ENCODE peak calls at places on chromosomes 7 and 10, in nine cellular contexts. One of them, this sample, is unnamed.

GRCh38 chr7:66283003-66283920 is 78.1 kb downstream of the TPST1 start:
- DNase-seq in NCI-H2081: no peak
- DNase-seq in activated CD4-positive, alpha-beta T cell treated with anti-CD3 and anti-CD28 coated beads for 48 hours: no peak
- DNase-seq in IMR-90: peak
- DNase-seq in suprapubic skin: no peak
- DNase-seq in hypothalamus: no peak
- DNase-seq in brain microvascular endothelial cell: peak
- DNase-seq in NT2/D1: no peak
- DNase-seq in GM23338: no peak
- DNase-seq in this sample: peak

GRCh38 chr10:123297175-123297574 is 143.0 kb downstream of the BUB3 start:
- DNase-seq in NCI-H2081: no peak
- DNase-seq in activated CD4-positive, alpha-beta T cell treated with anti-CD3 and anti-CD28 coated beads for 48 hours: no peak
- DNase-seq in IMR-90: no peak
- DNase-seq in suprapubic skin: no peak
- DNase-seq in hypothalamus: no peak
- DNase-seq in brain microvascular endothelial cell: no peak
- DNase-seq in NT2/D1: no peak
- DNase-seq in GM23338: no peak
- DNase-seq in this sample: no peak

GRCh38 chr7:43956022-43956421 is 29.8 kb downstream of the UBE2D4 start:
- DNase-seq in NCI-H2081: no peak
- DNase-seq in activated CD4-positive, alpha-beta T cell treated with anti-CD3 and anti-CD28 coated beads for 48 hours: no peak
- DNase-seq in IMR-90: no peak
- DNase-seq in suprapubic skin: peak
- DNase-seq in hypothalamus: no peak
- DNase-seq in brain microvascular endothelial cell: no peak
- DNase-seq in NT2/D1: no peak
- DNase-seq in GM23338: no peak
- DNase-seq in this sample: no peak

GRCh38 chr10:23343591-23344225 is 889 bp downstream of the C10orf67 start:
- DNase-seq in NCI-H2081: peak
- DNase-seq in activated CD4-positive, alpha-beta T cell treated with anti-CD3 and anti-CD28 coated beads for 48 hours: peak
- DNase-seq in IMR-90: peak
- DNase-seq in suprapubic skin: no peak
- DNase-seq in hypothalamus: peak
- DNase-seq in brain microvascular endothelial cell: peak
- DNase-seq in NT2/D1: peak
- DNase-seq in GM23338: peak
- DNase-seq in this sample: peak

GRCh38 chr7:142942746-142943145 is 3.5 kb downstream of the LLCFC1 start:
- DNase-seq in NCI-H2081: no peak
- DNase-seq in activated CD4-positive, alpha-beta T cell treated with anti-CD3 and anti-CD28 coated beads for 48 hours: no peak
- DNase-seq in IMR-90: no peak
- DNase-seq in suprapubic skin: peak
- DNase-seq in hypothalamus: no peak
- DNase-seq in brain microvascular endothelial cell: no peak
- DNase-seq in NT2/D1: no peak
- DNase-seq in GM23338: no peak
- DNase-seq in this sample: no peak

GRCh38 chr7:2242541-2243482 is 786 bp downstream of the NUDT1 start:
- DNase-seq in NCI-H2081: no peak
- DNase-seq in activated CD4-positive, alpha-beta T cell treated with anti-CD3 and anti-CD28 coated beads for 48 hours: peak
- DNase-seq in IMR-90: peak
- DNase-seq in suprapubic skin: no peak
- DNase-seq in hypothalamus: no peak
- DNase-seq in brain microvascular endothelial cell: no peak
- DNase-seq in NT2/D1: no peak
- DNase-seq in GM23338: peak
- DNase-seq in this sample: no peak

GRCh38 chr10:128211953-128212727 is 85.9 kb upstream of the MKI67 start:
- DNase-seq in NCI-H2081: peak
- DNase-seq in activated CD4-positive, alpha-beta T cell treated with anti-CD3 and anti-CD28 coated beads for 48 hours: peak
- DNase-seq in IMR-90: peak
- DNase-seq in suprapubic skin: peak
- DNase-seq in hypothalamus: no peak
- DNase-seq in brain microvascular endothelial cell: peak
- DNase-seq in NT2/D1: peak
- DNase-seq in GM23338: peak
- DNase-seq in this sample: peak

GRCh38 chr7:115827305-115828045 is 203.1 kb downstream of the TFEC start:
- DNase-seq in NCI-H2081: no peak
- DNase-seq in activated CD4-positive, alpha-beta T cell treated with anti-CD3 and anti-CD28 coated beads for 48 hours: no peak
- DNase-seq in IMR-90: no peak
- DNase-seq in suprapubic skin: no peak
- DNase-seq in hypothalamus: no peak
- DNase-seq in brain microvascular endothelial cell: no peak
- DNase-seq in NT2/D1: no peak
- DNase-seq in GM23338: no peak
- DNase-seq in this sample: no peak

GRCh38 chr7:82019538-82019937 is 249.7 kb upstream of the HGF start:
- DNase-seq in NCI-H2081: no peak
- DNase-seq in activated CD4-positive, alpha-beta T cell treated with anti-CD3 and anti-CD28 coated beads for 48 hours: no peak
- DNase-seq in IMR-90: no peak
- DNase-seq in suprapubic skin: no peak
- DNase-seq in hypothalamus: no peak
- DNase-seq in brain microvascular endothelial cell: no peak
- DNase-seq in NT2/D1: no peak
- DNase-seq in GM23338: no peak
- DNase-seq in this sample: no peak

GRCh38 chr7:142153400-142153799 is 41.9 kb downstream of the MGAM2 start:
- DNase-seq in NCI-H2081: peak
- DNase-seq in activated CD4-positive, alpha-beta T cell treated with anti-CD3 and anti-CD28 coated beads for 48 hours: peak
- DNase-seq in IMR-90: no peak
- DNase-seq in suprapubic skin: no peak
- DNase-seq in hypothalamus: no peak
- DNase-seq in brain microvascular endothelial cell: peak
- DNase-seq in NT2/D1: no peak
- DNase-seq in GM23338: no peak
- DNase-seq in this sample: no peak

GRCh38 chr7:122543891-122544290 is 155.0 kb downstream of the RNF133 start:
- DNase-seq in NCI-H2081: no peak
- DNase-seq in activated CD4-positive, alpha-beta T cell treated with anti-CD3 and anti-CD28 coated beads for 48 hours: no peak
- DNase-seq in IMR-90: no peak
- DNase-seq in suprapubic skin: no peak
- DNase-seq in hypothalamus: no peak
- DNase-seq in brain microvascular endothelial cell: no peak
- DNase-seq in NT2/D1: no peak
- DNase-seq in GM23338: no peak
- DNase-seq in this sample: no peak

GRCh38 chr7:39720586-39720985 is 97.2 kb downstream of the RALA start:
- DNase-seq in NCI-H2081: no peak
- DNase-seq in activated CD4-positive, alpha-beta T cell treated with anti-CD3 and anti-CD28 coated beads for 48 hours: no peak
- DNase-seq in IMR-90: no peak
- DNase-seq in suprapubic skin: no peak
- DNase-seq in hypothalamus: no peak
- DNase-seq in brain microvascular endothelial cell: no peak
- DNase-seq in NT2/D1: no peak
- DNase-seq in GM23338: peak
- DNase-seq in this sample: no peak

GRCh38 chr7:52486267-52486666 is 549.2 kb upstream of the POM121L12 start:
- DNase-seq in NCI-H2081: no peak
- DNase-seq in activated CD4-positive, alpha-beta T cell treated with anti-CD3 and anti-CD28 coated beads for 48 hours: no peak
- DNase-seq in IMR-90: no peak
- DNase-seq in suprapubic skin: no peak
- DNase-seq in hypothalamus: no peak
- DNase-seq in brain microvascular endothelial cell: no peak
- DNase-seq in NT2/D1: no peak
- DNase-seq in GM23338: no peak
- DNase-seq in this sample: no peak

GRCh38 chr10:22693371-22693784 is 21.0 kb downstream of the PIP4K2A start:
- DNase-seq in NCI-H2081: no peak
- DNase-seq in activated CD4-positive, alpha-beta T cell treated with anti-CD3 and anti-CD28 coated beads for 48 hours: peak
- DNase-seq in IMR-90: peak
- DNase-seq in suprapubic skin: no peak
- DNase-seq in hypothalamus: no peak
- DNase-seq in brain microvascular endothelial cell: peak
- DNase-seq in NT2/D1: no peak
- DNase-seq in GM23338: no peak
- DNase-seq in this sample: peak

GRCh38 chr10:79057481-79058275 is 11.1 kb upstream of the ZMIZ1 start:
- DNase-seq in NCI-H2081: no peak
- DNase-seq in activated CD4-positive, alpha-beta T cell treated with anti-CD3 and anti-CD28 coated beads for 48 hours: no peak
- DNase-seq in IMR-90: no peak
- DNase-seq in suprapubic skin: peak
- DNase-seq in hypothalamus: no peak
- DNase-seq in brain microvascular endothelial cell: no peak
- DNase-seq in NT2/D1: no peak
- DNase-seq in GM23338: no peak
- DNase-seq in this sample: no peak

GRCh38 chr10:119543814-119544642 is 1.5 kb upstream of the RGS10 start:
- DNase-seq in NCI-H2081: no peak
- DNase-seq in activated CD4-positive, alpha-beta T cell treated with anti-CD3 and anti-CD28 coated beads for 48 hours: no peak
- DNase-seq in IMR-90: no peak
- DNase-seq in suprapubic skin: no peak
- DNase-seq in hypothalamus: no peak
- DNase-seq in brain microvascular endothelial cell: no peak
- DNase-seq in NT2/D1: no peak
- DNase-seq in GM23338: peak
- DNase-seq in this sample: peak

GRCh38 chr10:28661035-28661434 is 16.3 kb upstream of the BAMBI start:
- DNase-seq in NCI-H2081: no peak
- DNase-seq in activated CD4-positive, alpha-beta T cell treated with anti-CD3 and anti-CD28 coated beads for 48 hours: no peak
- DNase-seq in IMR-90: peak
- DNase-seq in suprapubic skin: no peak
- DNase-seq in hypothalamus: no peak
- DNase-seq in brain microvascular endothelial cell: peak
- DNase-seq in NT2/D1: no peak
- DNase-seq in GM23338: no peak
- DNase-seq in this sample: peak

GRCh38 chr10:4812952-4813351 is 13.1 kb upstream of the AKR1E2 start:
- DNase-seq in NCI-H2081: no peak
- DNase-seq in activated CD4-positive, alpha-beta T cell treated with anti-CD3 and anti-CD28 coated beads for 48 hours: no peak
- DNase-seq in IMR-90: peak
- DNase-seq in suprapubic skin: no peak
- DNase-seq in hypothalamus: no peak
- DNase-seq in brain microvascular endothelial cell: peak
- DNase-seq in NT2/D1: no peak
- DNase-seq in GM23338: no peak
- DNase-seq in this sample: peak

GRCh38 chr7:40329601-40330153 is 194.9 kb downstream of the SUGCT start:
- DNase-seq in NCI-H2081: peak
- DNase-seq in activated CD4-positive, alpha-beta T cell treated with anti-CD3 and anti-CD28 coated beads for 48 hours: no peak
- DNase-seq in IMR-90: peak
- DNase-seq in suprapubic skin: no peak
- DNase-seq in hypothalamus: no peak
- DNase-seq in brain microvascular endothelial cell: peak
- DNase-seq in NT2/D1: peak
- DNase-seq in GM23338: peak
- DNase-seq in this sample: peak

GRCh38 chr7:106009511-106010226 is 46.6 kb downstream of the CDHR3 start:
- DNase-seq in NCI-H2081: peak
- DNase-seq in activated CD4-positive, alpha-beta T cell treated with anti-CD3 and anti-CD28 coated beads for 48 hours: peak
- DNase-seq in IMR-90: peak
- DNase-seq in suprapubic skin: peak
- DNase-seq in hypothalamus: peak
- DNase-seq in brain microvascular endothelial cell: peak
- DNase-seq in NT2/D1: peak
- DNase-seq in GM23338: peak
- DNase-seq in this sample: peak

GRCh38 chr10:72340510-72340895 is 14.2 kb downstream of the DNAJB12 start:
- DNase-seq in NCI-H2081: no peak
- DNase-seq in activated CD4-positive, alpha-beta T cell treated with anti-CD3 and anti-CD28 coated beads for 48 hours: peak
- DNase-seq in IMR-90: no peak
- DNase-seq in suprapubic skin: no peak
- DNase-seq in hypothalamus: no peak
- DNase-seq in brain microvascular endothelial cell: peak
- DNase-seq in NT2/D1: no peak
- DNase-seq in GM23338: peak
- DNase-seq in this sample: peak

GRCh38 chr7:114924066-114924712 is 2.3 kb downstream of the MDFIC start:
- DNase-seq in NCI-H2081: no peak
- DNase-seq in activated CD4-positive, alpha-beta T cell treated with anti-CD3 and anti-CD28 coated beads for 48 hours: no peak
- DNase-seq in IMR-90: no peak
- DNase-seq in suprapubic skin: no peak
- DNase-seq in hypothalamus: no peak
- DNase-seq in brain microvascular endothelial cell: no peak
- DNase-seq in NT2/D1: no peak
- DNase-seq in GM23338: no peak
- DNase-seq in this sample: no peak

GRCh38 chr7:15399446-15399845 is 162.4 kb downstream of the AGMO start:
- DNase-seq in NCI-H2081: no peak
- DNase-seq in activated CD4-positive, alpha-beta T cell treated with anti-CD3 and anti-CD28 coated beads for 48 hours: no peak
- DNase-seq in IMR-90: peak
- DNase-seq in suprapubic skin: no peak
- DNase-seq in hypothalamus: no peak
- DNase-seq in brain microvascular endothelial cell: no peak
- DNase-seq in NT2/D1: no peak
- DNase-seq in GM23338: no peak
- DNase-seq in this sample: no peak

GRCh38 chr7:129498021-129498420 is 4.3 kb upstream of the SMKR1 start:
- DNase-seq in NCI-H2081: no peak
- DNase-seq in activated CD4-positive, alpha-beta T cell treated with anti-CD3 and anti-CD28 coated beads for 48 hours: no peak
- DNase-seq in IMR-90: no peak
- DNase-seq in suprapubic skin: no peak
- DNase-seq in hypothalamus: no peak
- DNase-seq in brain microvascular endothelial cell: no peak
- DNase-seq in NT2/D1: no peak
- DNase-seq in GM23338: no peak
- DNase-seq in this sample: no peak

GRCh38 chr7:114864278-114864677 is 57.6 kb upstream of the MDFIC start:
- DNase-seq in NCI-H2081: no peak
- DNase-seq in activated CD4-positive, alpha-beta T cell treated with anti-CD3 and anti-CD28 coated beads for 48 hours: no peak
- DNase-seq in IMR-90: peak
- DNase-seq in suprapubic skin: no peak
- DNase-seq in hypothalamus: no peak
- DNase-seq in brain microvascular endothelial cell: no peak
- DNase-seq in NT2/D1: no peak
- DNase-seq in GM23338: no peak
- DNase-seq in this sample: peak

GRCh38 chr10:131024259-131025131 is 287.0 kb downstream of the TCERG1L start:
- DNase-seq in NCI-H2081: no peak
- DNase-seq in activated CD4-positive, alpha-beta T cell treated with anti-CD3 and anti-CD28 coated beads for 48 hours: no peak
- DNase-seq in IMR-90: no peak
- DNase-seq in suprapubic skin: no peak
- DNase-seq in hypothalamus: no peak
- DNase-seq in brain microvascular endothelial cell: no peak
- DNase-seq in NT2/D1: no peak
- DNase-seq in GM23338: no peak
- DNase-seq in this sample: no peak

GRCh38 chr10:24254180-24254579 is 45.2 kb downstream of the KIAA1217 start:
- DNase-seq in NCI-H2081: no peak
- DNase-seq in activated CD4-positive, alpha-beta T cell treated with anti-CD3 and anti-CD28 coated beads for 48 hours: no peak
- DNase-seq in IMR-90: peak
- DNase-seq in suprapubic skin: no peak
- DNase-seq in hypothalamus: no peak
- DNase-seq in brain microvascular endothelial cell: no peak
- DNase-seq in NT2/D1: no peak
- DNase-seq in GM23338: no peak
- DNase-seq in this sample: no peak

GRCh38 chr7:124784879-124785818 is 19.6 kb upstream of the GPR37 start:
- DNase-seq in NCI-H2081: peak
- DNase-seq in activated CD4-positive, alpha-beta T cell treated with anti-CD3 and anti-CD28 coated beads for 48 hours: peak
- DNase-seq in IMR-90: peak
- DNase-seq in suprapubic skin: no peak
- DNase-seq in hypothalamus: no peak
- DNase-seq in brain microvascular endothelial cell: peak
- DNase-seq in NT2/D1: peak
- DNase-seq in GM23338: peak
- DNase-seq in this sample: peak

This sample was measured in foreskin fibroblast.